ENCODE peak calls at places on chromosome 12, in four cellular contexts. W is H1, L is neuronal stem cell, X is mesenchymal stem cell. U is an unnamed sample.

GRCh38 chr12:26803552-26803951 is 29.4 kb downstream of the ITPR2 start:
- DNase-seq in L (no peak), X (peak; percentile 27), W (no peak), U (no peak)

GRCh38 chr12:47818701-47819543 is 781 bp downstream of the HDAC7 start:
- DNase-seq in X (peak; percentile 56), W (peak; percentile 84), L (peak; percentile 64), U (peak; percentile 74)

GRCh38 chr12:83514372-83514771 is 827.7 kb downstream of the TMTC2 start:
- DNase-seq in X (no peak), L (no peak), W (no peak), U (no peak)

GRCh38 chr12:58608711-58609110 is 311.6 kb downstream of the LRIG3 start:
- DNase-seq in W (no peak), L (no peak), X (peak; percentile 11), U (no peak)

GRCh38 chr12:101857043-101857558 is 20.3 kb upstream of the DRAM1 start:
- DNase-seq in X (peak; percentile 67), L (no peak), W (no peak), U (no peak)

GRCh38 chr12:49342914-49343731 is 3.6 kb upstream of the DNAJC22 start:
- DNase-seq in W (no peak), L (no peak), X (no peak), U (peak; percentile 57)

GRCh38 chr12:50066402-50066801 is 9.0 kb downstream of the ASIC1 start:
- DNase-seq in W (no peak), X (peak; percentile 89), L (no peak), U (peak; percentile 79)

GRCh38 chr12:130225347-130225746 is 63.1 kb downstream of the FZD10 start:
- DNase-seq in W (no peak), L (no peak), X (no peak), U (no peak)

GRCh38 chr12:70948976-70949336 is 28.4 kb upstream of the PTPRR start:
- DNase-seq in X (no peak), L (no peak), W (no peak), U (no peak)

GRCh38 chr12:121729021-121729420 is 16.5 kb downstream of the TMEM120B start:
- DNase-seq in X (no peak), L (no peak), W (no peak), U (no peak)

GRCh38 chr12:54394281-54394719 is 9.8 kb upstream of the ZNF385A start:
- DNase-seq in W (peak; percentile 86), X (peak; percentile 59), L (no peak), U (peak; percentile 78)

GRCh38 chr12:9673404-9674225 is 4.1 kb downstream of the CLEC2D start:
- DNase-seq in X (peak; percentile 92), L (no peak), W (no peak), U (peak; percentile 61)

DNA sequence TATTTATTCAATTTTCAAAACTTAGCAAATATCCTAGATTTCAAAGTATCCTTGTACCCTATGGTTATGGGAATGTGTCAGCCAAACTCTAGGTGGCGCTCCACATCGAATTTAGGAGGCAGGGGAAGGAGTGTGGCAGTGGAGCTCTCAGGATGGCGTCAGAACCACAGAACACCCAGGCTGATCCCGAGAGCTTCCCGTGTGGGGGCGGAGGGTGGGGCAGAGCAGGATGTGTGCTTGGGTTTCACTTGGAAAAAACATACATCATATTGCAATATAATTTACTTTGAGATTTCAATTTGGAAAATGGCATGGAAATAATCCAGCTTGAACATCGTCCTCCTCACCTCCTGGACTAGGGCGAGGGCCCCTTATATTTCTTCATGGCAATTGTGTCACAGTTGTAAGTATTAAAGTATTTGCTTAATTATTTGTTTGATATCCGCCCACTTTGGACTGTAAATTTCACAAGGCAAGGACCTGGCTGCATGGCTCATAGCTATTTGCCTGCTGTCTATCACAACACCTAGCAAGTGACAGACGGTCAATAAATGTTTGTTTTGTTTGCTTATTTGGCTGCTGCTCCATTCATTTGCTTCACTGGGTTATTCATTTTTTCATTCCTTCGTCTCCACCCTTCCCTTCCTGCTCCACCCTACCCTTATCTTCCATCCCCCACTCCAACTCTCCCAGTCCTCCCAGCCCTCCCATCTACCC is 221.5 kb upstream of the HMGA2 start:
- DNase-seq in L (peak; percentile 51), W (peak; percentile 70), X (peak; percentile 94), U (peak; percentile 79)
- H2BK12ac ChIP-seq in L (no peak overlapping the region), W (no peak overlapping the region), X (peak overlapping the region; percentile 80), U (no peak overlapping the region)

GRCh38 chr12:52761802-52762201 is 15.3 kb downstream of the KRT76 start:
- DNase-seq in L (no peak), W (no peak), X (no peak), U (no peak)

GRCh38 chr12:52760623-52761022 is 16.5 kb downstream of the KRT76 start:
- DNase-seq in L (no peak), W (no peak), X (no peak), U (no peak)

GRCh38 chr12:52765702-52766101 is 11.4 kb downstream of the KRT76 start:
- DNase-seq in W (no peak), X (no peak), L (no peak), U (no peak)

GRCh38 chr12:52763991-52764390 is 13.2 kb downstream of the KRT76 start:
- DNase-seq in L (no peak), X (no peak), W (no peak), U (no peak)

DNA sequence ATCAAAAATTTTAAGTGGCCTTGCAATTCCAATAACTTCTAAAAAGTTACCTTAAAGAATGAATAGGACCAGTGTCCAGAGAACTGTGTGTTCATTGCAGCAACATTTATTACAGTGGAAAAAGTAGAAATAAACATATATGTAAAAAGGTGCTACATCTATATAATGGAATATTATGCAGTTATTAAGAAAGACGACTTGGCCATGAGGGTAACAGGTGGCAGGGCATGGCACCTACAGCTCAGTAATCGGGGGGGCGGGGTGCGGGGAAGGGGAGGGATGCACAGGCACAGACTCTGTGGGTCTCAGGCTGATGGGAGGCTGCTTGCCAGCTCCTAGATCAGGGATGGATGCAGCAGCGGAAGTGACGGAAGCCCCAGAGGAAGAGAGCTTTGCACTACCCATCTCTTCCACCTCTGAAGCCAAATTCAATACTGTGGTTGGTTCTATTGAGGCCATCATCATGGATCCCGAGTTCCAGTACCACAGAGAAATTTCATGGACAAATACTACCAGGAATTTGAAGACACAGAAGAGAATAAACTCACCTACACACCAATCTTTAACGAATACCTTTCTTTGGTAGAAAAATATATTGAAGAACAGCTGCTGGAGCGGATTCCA is 14.0 kb downstream of the KRT76 start:
- DNase-seq in W (no peak), X (no peak), L (no peak), U (no peak)
- H3K4me1 ChIP-seq in W (no peaks in the 10 kb centered on the region), X (no peaks in the 10 kb centered on the region), L (no peaks in the 10 kb centered on the region), U (no peaks in the 10 kb centered on the region)

GRCh38 chr12:75876843-75877587 is 154.6 kb downstream of the PHLDA1 start:
- DNase-seq in L (no peak), W (no peak), X (no peak), U (no peak)
- H2BK12ac ChIP-seq in L (no peak overlapping the region), W (no peak overlapping the region), X (no peak overlapping the region), U (no peak overlapping the region)

GRCh38 chr12:53213348-53213747 is 6.3 kb upstream of the ITGB7 start:
- DNase-seq in X (peak; percentile 75), W (peak; percentile 96), L (peak; percentile 77), U (peak; percentile 94)

GRCh38 chr12:53212931-53213330 is 5.9 kb upstream of the ITGB7 start:
- DNase-seq in L (no peak), X (no peak), W (no peak), U (no peak)

GRCh38 chr12:53215497-53215896 is 8.4 kb upstream of the ITGB7 start:
- DNase-seq in L (no peak), W (no peak), X (no peak), U (no peak)

GRCh38 chr12:53214687-53215455 is 7.8 kb upstream of the ITGB7 start:
- DNase-seq in X (no peak), W (no peak), L (no peak), U (peak; percentile 88)

DNA sequence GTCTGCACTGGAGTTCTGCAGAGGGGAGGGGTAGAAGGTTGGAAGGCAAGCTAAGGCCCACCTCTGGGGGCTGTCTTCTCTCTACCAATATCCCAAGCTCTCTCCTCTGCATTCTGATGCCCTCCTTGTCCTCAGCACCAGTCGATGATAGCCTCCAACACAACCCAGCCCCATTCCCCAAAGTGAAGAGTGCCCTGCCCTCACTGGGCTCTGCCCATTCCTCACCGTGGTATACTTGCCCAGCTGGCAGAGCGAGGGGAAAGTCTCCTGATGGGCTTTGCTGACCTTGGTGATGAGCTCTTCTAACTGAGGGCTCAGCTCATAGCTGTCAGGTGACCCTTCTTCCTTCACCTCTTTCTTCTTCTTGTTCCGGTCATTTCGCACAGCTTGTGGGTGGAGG is 7.2 kb upstream of the ITGB7 start:
- DNase-seq in W (no peak), X (no peak), L (no peak), U (no peak)
- H3K4me1 ChIP-seq in W (peaks cover 35% of the 10 kb centered on the region), X (peaks cover 14% of the 10 kb centered on the region), L (peaks cover 17% of the 10 kb centered on the region), U (peaks cover 33% of the 10 kb centered on the region)

U was measured in H9.